ENCODE peak calls at places on chromosome 9, in ten cellular contexts. V is stimulated activated naive B cell treated with anti-CD40 and anti-IgM and Interleukin-4, amounts not matched to agents 10 μg/mL and 1 μg/mL and 100 μg/mL, for 72 hours; X is C1 segment of cervical spinal cord; K is left ventricle myocardium inferior; M is DMS153; N is brain microvascular endothelial cell; O is WTC11; T is AG08396; C is RPMI7951; W is cardiac septum. L is an unnamed sample.
A peak's percentile ranks its signal among the peaks of the same experiment; 100 is the strongest.

GRCh38 chr9:128139621-128140020 is 9.6 kb upstream of the LCN2 start:
- DNase-seq in K (no peak), O (no peak), C (no peak), T (no peak), N (no peak), M (no peak), V (no peak), X (no peak), W (no peak), L (no peak)

GRCh38 chr9:21082671-21083070 is 4.9 kb upstream of the IFNB1 start:
- DNase-seq in N (no peak), T (no peak), W (no peak), K (no peak), C (no peak), V (no peak), M (no peak), O (no peak), X (no peak), L (no peak)

GRCh38 chr9:125989090-125989501 is 241.9 kb downstream of the PBX3 start:
- DNase-seq in K (no peak), V (no peak), N (no peak), W (peak; percentile 56), T (no peak), C (no peak), M (no peak), X (no peak), O (no peak), L (no peak)

GRCh38 chr9:99167120-99167519 is 54.6 kb downstream of the ALG2 start:
- DNase-seq in V (no peak), X (no peak), K (no peak), N (no peak), T (no peak), O (no peak), W (no peak), M (no peak), C (peak; percentile 29), L (no peak)

GRCh38 chr9:126607731-126608130 is 6.0 kb upstream of the LMX1B start:
- DNase-seq in C (no peak), K (no peak), X (no peak), W (no peak), O (no peak), N (no peak), V (no peak), M (no peak), T (no peak), L (no peak)

GRCh38 chr9:101840694-101841188 is 102.3 kb upstream of the GRIN3A start:
- DNase-seq in X (no peak), O (no peak), K (no peak), C (no peak), M (no peak), N (no peak), V (no peak), T (no peak), W (no peak), L (no peak)

GRCh38 chr9:107425110-107426025 is 64.2 kb downstream of the KLF4 start:
- DNase-seq in W (peak; percentile 82), T (peak; percentile 62), O (peak; percentile 79), K (peak; percentile 82), X (peak; percentile 49), C (peak; percentile 81), V (peak; percentile 50), N (peak; percentile 43), M (no peak), L (peak; percentile 90)

GRCh38 chr9:114653556-114654159 is 3.9 kb downstream of the TEX53 start:
- DNase-seq in T (peak; percentile 78), W (peak; percentile 75), X (peak; percentile 37), M (peak; percentile 57), C (peak; percentile 67), O (peak; percentile 81), V (peak; percentile 65), N (peak; percentile 69), K (peak; percentile 28), L (peak; percentile 94)

GRCh38 chr9:79641055-79641454 is 69.3 kb downstream of the TLE4 start:
- DNase-seq in O (no peak), C (no peak), K (no peak), M (no peak), X (no peak), T (no peak), W (no peak), N (no peak), V (no peak), L (no peak)

GRCh38 chr9:21989440-21990189 is 4.6 kb downstream of the CDKN2A start:
- DNase-seq in K (no peak), N (no peak), X (no peak), V (no peak), O (peak; percentile 36), M (no peak), C (no peak), T (no peak), W (no peak), L (no peak)